ENCODE peak calls at places on chromosomes 6 and 20, in nine cellular contexts. F, W, P, N, V, D, R, B and I are unnamed samples.

GRCh38 chr6:11485261-11485660 is 52.3 kb upstream of the TMEM170B start:
- DNase-seq in F (no peak), W (no peak), P (no peak), N (no peak), V (no peak), D (no peak), R (no peak), B (no peak), I (no peak)

GRCh38 chr6:134454794-134455193 is 136.9 kb upstream of the SGK1 start:
- DNase-seq in F (no peak), W (no peak), P (no peak), N (no peak), V (no peak), D (no peak), R (no peak), B (no peak), I (no peak)

GRCh38 chr20:33524261-33524660 is 34.4 kb downstream of the CBFA2T2 start:
- DNase-seq in F (no peak), W (no peak), P (no peak), N (no peak), V (no peak), D (no peak), R (no peak), B (no peak), I (no peak)

GRCh38 chr6:6993503-6994237 is 114.1 kb upstream of the RREB1 start:
- DNase-seq in F (no peak), W (no peak), P (no peak), N (no peak), V (no peak), D (no peak), R (no peak), B (no peak), I (no peak)

GRCh38 chr6:14598017-14598864 is 480.7 kb downstream of the CD83 start:
- DNase-seq in F (no peak), W (no peak), P (no peak), N (no peak), V (no peak), D (no peak), R (no peak), B (no peak), I (no peak)

GRCh38 chr6:92777146-92777740 is 642.1 kb downstream of the EPHA7 start:
- DNase-seq in F (no peak), W (no peak), P (no peak), N (no peak), V (no peak), D (no peak), R (no peak), B (no peak), I (no peak)

GRCh38 chr6:119148102-119148824 is 69.8 kb upstream of the FAM184A start:
- DNase-seq in F (peak), W (no peak), P (no peak), N (peak), V (no peak), D (no peak), R (peak), B (no peak), I (peak)

GRCh38 chr20:50957798-50958732 is at the start of gene DPM1:
- DNase-seq in F (peak), W (peak), P (peak), N (peak), V (peak), D (no peak), R (peak), B (peak), I (peak)

GRCh38 chr20:56628015-56628872 is 862 bp upstream of the TFAP2C start:
- DNase-seq in F (peak), W (no peak), P (no peak), N (no peak), V (no peak), D (no peak), R (no peak), B (no peak), I (no peak)

GRCh38 chr20:32574296-32575226 is 10.6 kb downstream of the NOL4L start:
- DNase-seq in F (peak), W (no peak), P (peak), N (no peak), V (no peak), D (no peak), R (peak), B (no peak), I (no peak)

GRCh38 chr6:90123796-90124195 is 172.8 kb downstream of the BACH2 start:
- DNase-seq in F (no peak), W (no peak), P (no peak), N (no peak), V (no peak), D (no peak), R (no peak), B (no peak), I (no peak)

GRCh38 chr6:4396032-4396431 is 260.7 kb upstream of the ECI2 start:
- DNase-seq in F (no peak), W (no peak), P (no peak), N (no peak), V (no peak), D (no peak), R (no peak), B (no peak), I (no peak)

GRCh38 chr6:40419881-40420705 is 167.1 kb downstream of the LRFN2 start:
- DNase-seq in F (no peak), W (no peak), P (peak), N (no peak), V (no peak), D (no peak), R (no peak), B (no peak), I (no peak)

GRCh38 chr6:37732688-37733087 is 35.0 kb upstream of the MDGA1 start:
- DNase-seq in F (no peak), W (no peak), P (no peak), N (no peak), V (no peak), D (no peak), R (no peak), B (no peak), I (no peak)

GRCh38 chr6:149749594-149750135 is at the start of gene PCMT1:
- DNase-seq in F (peak), W (peak), P (peak), N (peak), V (peak), D (peak), R (peak), B (peak), I (peak)

GRCh38 chr6:36141961-36142360 is 11.6 kb downstream of the MAPK13 start:
- DNase-seq in F (no peak), W (no peak), P (no peak), N (no peak), V (no peak), D (no peak), R (no peak), B (no peak), I (no peak)

GRCh38 chr6:150056156-150056555 is 12.8 kb downstream of the ULBP3 start:
- DNase-seq in F (no peak), W (no peak), P (no peak), N (no peak), V (no peak), D (no peak), R (no peak), B (no peak), I (no peak)

GRCh38 chr6:33727932-33728331 is 16.4 kb upstream of the UQCC2 start:
- DNase-seq in F (no peak), W (no peak), P (no peak), N (peak), V (no peak), D (no peak), R (peak), B (no peak), I (no peak)

GRCh38 chr6:19416811-19417210 is 420.4 kb upstream of the ID4 start:
- DNase-seq in F (no peak), W (no peak), P (no peak), N (no peak), V (no peak), D (no peak), R (no peak), B (no peak), I (no peak)

GRCh38 chr6:150418825-150419594 is 50.2 kb downstream of the IYD start:
- DNase-seq in F (peak), W (peak), P (no peak), N (peak), V (peak), D (no peak), R (peak), B (no peak), I (peak)

GRCh38 chr6:15292721-15293302 is 46.9 kb downstream of the JARID2 start:
- DNase-seq in F (no peak), W (no peak), P (no peak), N (no peak), V (no peak), D (no peak), R (no peak), B (no peak), I (no peak)

GRCh38 chr6:66396145-66396544 is 689.1 kb upstream of the EYS start:
- DNase-seq in F (no peak), W (no peak), P (no peak), N (no peak), V (no peak), D (no peak), R (no peak), B (no peak), I (no peak)

GRCh38 chr20:32079655-32080109 is 27.6 kb downstream of the HCK start:
- DNase-seq in F (no peak), W (no peak), P (no peak), N (no peak), V (no peak), D (no peak), R (no peak), B (no peak), I (no peak)

GRCh38 chr6:19712012-19712688 is 125.0 kb upstream of the ID4 start:
- DNase-seq in F (no peak), W (no peak), P (no peak), N (no peak), V (no peak), D (no peak), R (no peak), B (no peak), I (no peak)

GRCh38 chr6:12232339-12232738 is 57.8 kb upstream of the EDN1 start:
- DNase-seq in F (no peak), W (no peak), P (no peak), N (no peak), V (no peak), D (no peak), R (no peak), B (no peak), I (no peak)

GRCh38 chr6:84119277-84119676 is 85.7 kb downstream of the MRAP2 start:
- DNase-seq in F (no peak), W (no peak), P (no peak), N (no peak), V (no peak), D (no peak), R (no peak), B (no peak), I (no peak)

GRCh38 chr6:329888-330691 is 37.8 kb downstream of the DUSP22 start:
- DNase-seq in F (no peak), W (no peak), P (peak), N (no peak), V (no peak), D (no peak), R (no peak), B (no peak), I (no peak)

GRCh38 chr6:91149914-91150674 is 563.2 kb upstream of the MAP3K7 start:
- DNase-seq in F (no peak), W (no peak), P (no peak), N (no peak), V (no peak), D (no peak), R (no peak), B (no peak), I (no peak)

GRCh38 chr20:25987073-25987927 is 290.6 kb upstream of the ZNF337 start:
- DNase-seq in F (no peak), W (peak), P (no peak), N (peak), V (no peak), D (no peak), R (peak), B (peak), I (no peak)